ENCODE peak calls at places on chromosomes 12 and 14, in six cellular contexts. I is fibroblast of the aortic adventitia; G is kidney glomerular epithelial cell; X is T1000; T is activated CD4-positive, CD25-positive, alpha-beta regulatory T cell treated with anti-CD3 and anti-CD28 coated beads, Interleukin-2, amount 50 U/mL, for 16 hours; A is HS-27A. Z is an unnamed sample.

GRCh38 chr14:92382677-92383076 is 59.7 kb downstream of the SLC24A4 start:
- DNase-seq in I (no peak), G (no peak), X (no peak), T (no peak), A (no peak), Z (peak)

GRCh38 chr14:67031920-67032774 is 157.1 kb upstream of the GARIN2 start:
- DNase-seq in I (no peak), G (no peak), X (no peak), T (no peak), A (no peak), Z (no peak)

GRCh38 chr12:57759360-57759980 is 4.6 kb downstream of the MARCHF9 start:
- DNase-seq in I (no peak), G (no peak), X (no peak), T (no peak), A (no peak), Z (peak)

GRCh38 chr14:104081493-104081835 is 4.0 kb upstream of the ASPG start:
- DNase-seq in I (no peak), G (no peak), X (no peak), T (no peak), A (no peak), Z (no peak)

GRCh38 chr12:8698132-8698829 is 490 bp downstream of the RIMKLB start:
- DNase-seq in I (peak), G (no peak), X (no peak), T (peak), A (no peak), Z (no peak)

GRCh38 chr12:26572131-26572530 is 260.9 kb downstream of the ITPR2 start:
- DNase-seq in I (no peak), G (no peak), X (no peak), T (no peak), A (no peak), Z (no peak)

GRCh38 chr12:25421651-25422150 is 131.4 kb downstream of the LMNTD1 start:
- DNase-seq in I (peak), G (no peak), X (no peak), T (no peak), A (no peak), Z (no peak)

GRCh38 chr12:64685076-64685475 is 74.1 kb downstream of the GNS start:
- DNase-seq in I (no peak), G (no peak), X (no peak), T (no peak), A (no peak), Z (no peak)

GRCh38 chr14:57066887-57067513 is 201.7 kb downstream of the EXOC5 start:
- DNase-seq in I (peak), G (no peak), X (no peak), T (no peak), A (no peak), Z (no peak)

GRCh38 chr14:78401866-78402265 is 231.7 kb downstream of the NRXN3 start:
- DNase-seq in I (no peak), G (peak), X (no peak), T (no peak), A (no peak), Z (no peak)

GRCh38 chr14:64646103-64646502 is 58.1 kb upstream of the PLEKHG3 start:
- DNase-seq in I (peak), G (no peak), X (no peak), T (no peak), A (no peak), Z (no peak)

GRCh38 chr14:91924871-91925726 is 22.4 kb downstream of the FBLN5 start:
- DNase-seq in I (peak), G (no peak), X (no peak), T (no peak), A (no peak), Z (no peak)

GRCh38 chr12:14373202-14373601 is 7.7 kb downstream of the ATF7IP start:
- DNase-seq in I (peak), G (no peak), X (no peak), T (no peak), A (no peak), Z (no peak)

GRCh38 chr14:103078420-103078749 is 5.6 kb upstream of the LBHD2 start:
- DNase-seq in I (peak), G (peak), X (peak), T (peak), A (peak), Z (peak)

GRCh38 chr14:100892496-100893227 is 10.9 kb downstream of the RTL1 start:
- DNase-seq in I (no peak), G (no peak), X (no peak), T (no peak), A (no peak), Z (no peak)

GRCh38 chr14:62988967-62989366 is 56.3 kb downstream of the KCNH5 start:
- DNase-seq in I (no peak), G (no peak), X (no peak), T (no peak), A (no peak), Z (no peak)

GRCh38 chr14:98953544-98954346 is 318.3 kb downstream of the BCL11B start:
- DNase-seq in I (no peak), G (no peak), X (peak), T (no peak), A (no peak), Z (no peak)

GRCh38 chr14:82676403-82676802 is 1142.8 kb upstream of the SEL1L start:
- DNase-seq in I (no peak), G (no peak), X (no peak), T (no peak), A (no peak), Z (no peak)

GRCh38 chr12:82426081-82426480 is 67.8 kb downstream of the METTL25 start:
- DNase-seq in I (no peak), G (no peak), X (no peak), T (no peak), A (no peak), Z (no peak)

GRCh38 chr12:123712780-123713319 is 697 bp downstream of the ATP6V0A2 start:
- DNase-seq in I (peak), G (no peak), X (no peak), T (no peak), A (no peak), Z (no peak)

GRCh38 chr14:55073856-55074255 is 22.4 kb downstream of the MAPK1IP1L start:
- DNase-seq in I (peak), G (no peak), X (no peak), T (no peak), A (no peak), Z (no peak)

GRCh38 chr14:102490456-102490855 is 19.1 kb downstream of the ANKRD9 start:
- DNase-seq in I (no peak), G (no peak), X (no peak), T (no peak), A (no peak), Z (no peak)

GRCh38 chr14:71203306-71203705 is 296.0 kb downstream of the PCNX1 start:
- DNase-seq in I (no peak), G (peak), X (no peak), T (no peak), A (no peak), Z (no peak)

GRCh38 chr12:3724096-3724805 is 28.7 kb downstream of the CRACR2A start:
- DNase-seq in I (no peak), G (no peak), X (no peak), T (no peak), A (no peak), Z (no peak)

GRCh38 chr12:10042167-10042566 is 11.7 kb downstream of the CLEC9A start:
- DNase-seq in I (no peak), G (no peak), X (no peak), T (no peak), A (no peak), Z (no peak)

GRCh38 chr12:113222730-113223531 is 1.7 kb downstream of the TPCN1 start:
- DNase-seq in I (peak), G (peak), X (no peak), T (no peak), A (no peak), Z (peak)

Z was measured in PC-9.